ENCODE peak calls at places on chromosomes 6 and 20, in five cellular contexts. O is GM23338, H is osteoblast, I is uterus, M is HepG2. R is an unnamed sample.

GRCh38 chr6:137552809-137553208 is 58.6 kb upstream of the OLIG3 start:
- DNase-seq in O (no peak), H (no peak), I (no peak), M (peak), R (no peak)

GRCh38 chr6:35919827-35920751 is 809 bp downstream of the SRPK1 start:
- DNase-seq in O (peak), H (peak), I (no peak), M (peak), R (no peak)

GRCh38 chr6:108004861-108005260 is 46.9 kb upstream of the SEC63 start:
- DNase-seq in O (no peak), H (no peak), I (no peak), M (no peak), R (no peak)

GRCh38 chr6:43219119-43219518 is 10.2 kb downstream of the DNPH1 start:
- DNase-seq in O (no peak), H (peak), I (no peak), M (no peak), R (no peak)

GRCh38 chr6:119353696-119354095 is 4.1 kb upstream of the MAN1A1 start:
- DNase-seq in O (peak), H (no peak), I (no peak), M (no peak), R (no peak)

GRCh38 chr6:149560736-149561135 is 5.4 kb upstream of the GINM1 start:
- DNase-seq in O (peak), H (no peak), I (no peak), M (no peak), R (no peak)

GRCh38 chr20:21571841-21572690 is 58.2 kb upstream of the NKX2-2 start:
- DNase-seq in O (peak), H (peak), I (no peak), M (peak), R (no peak)

GRCh38 chr20:44644384-44645131 is 6.9 kb downstream of the ADA start:
- DNase-seq in O (no peak), H (no peak), I (no peak), M (no peak), R (no peak)

GRCh38 chr6:113050010-113050893 is 703.1 kb downstream of the RFPL4B start:
- DNase-seq in O (peak), H (no peak), I (no peak), M (no peak), R (no peak)

GRCh38 chr20:41058007-41058673 is 29.5 kb downstream of the TOP1 start:
- DNase-seq in O (no peak), H (peak), I (no peak), M (peak), R (peak)

GRCh38 chr6:80174931-80175572 is 68.6 kb downstream of the BCKDHB start:
- DNase-seq in O (no peak), H (no peak), I (no peak), M (no peak), R (no peak)

GRCh38 chr6:139409026-139409425 is 34.6 kb upstream of the CITED2 start:
- DNase-seq in O (no peak), H (peak), I (no peak), M (no peak), R (no peak)

GRCh38 chr6:127933852-127934840 is 33.3 kb upstream of the THEMIS start:
- DNase-seq in O (no peak), H (no peak), I (no peak), M (no peak), R (no peak)

GRCh38 chr20:18176318-18176785 is 38.7 kb downstream of the KAT14 start:
- DNase-seq in O (peak), H (no peak), I (no peak), M (peak), R (no peak)

GRCh38 chr6:136149311-136149710 is 100.8 kb downstream of the MTFR2 start:
- DNase-seq in O (no peak), H (no peak), I (no peak), M (no peak), R (no peak)

GRCh38 chr6:87660226-87660886 is 41.7 kb downstream of the AKIRIN2 start:
- DNase-seq in O (no peak), H (peak), I (no peak), M (no peak), R (no peak)

GRCh38 chr6:87658516-87658915 is 43.5 kb downstream of the AKIRIN2 start:
- DNase-seq in O (no peak), H (peak), I (no peak), M (no peak), R (no peak)

GRCh38 chr6:87654880-87655454 is 47.1 kb downstream of the AKIRIN2 start:
- DNase-seq in O (no peak), H (no peak), I (no peak), M (no peak), R (no peak)

GRCh38 chr6:87654117-87654516 is 47.9 kb downstream of the AKIRIN2 start:
- DNase-seq in O (peak), H (peak), I (no peak), M (no peak), R (no peak)

DNA sequence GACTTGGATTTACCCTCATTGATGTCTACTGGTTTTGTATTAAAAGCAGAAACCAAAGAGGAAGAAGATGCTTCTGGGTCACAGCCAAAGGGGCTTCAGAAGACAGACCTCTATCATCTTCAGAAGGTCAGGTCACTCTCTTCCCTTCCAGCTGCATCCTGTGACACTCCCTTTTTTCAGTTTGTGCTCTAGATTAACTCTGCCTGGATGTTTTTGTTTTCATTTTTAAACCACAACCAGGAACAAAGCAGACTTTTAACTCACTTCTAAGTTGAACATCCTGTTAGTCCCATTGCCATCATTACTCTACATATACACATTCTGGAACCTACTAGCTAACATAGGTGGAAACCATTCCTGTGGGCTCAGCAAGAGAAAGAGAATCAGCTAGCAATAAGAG is 45.2 kb downstream of the AKIRIN2 start:
- DNase-seq in O (no peak), H (peak), I (no peak), M (no peak), R (no peak)
- H3K27ac ChIP-seq in O (no peak), H (no peak), I (no peak), M (no peak), R (no peak)

GRCh38 chr6:125924169-125924568 is 32.4 kb upstream of the HINT3 start:
- DNase-seq in O (no peak), H (no peak), I (no peak), M (no peak), R (no peak)

GRCh38 chr6:125923371-125923877 is 33.1 kb upstream of the HINT3 start:
- DNase-seq in O (no peak), H (no peak), I (no peak), M (no peak), R (no peak)

GRCh38 chr6:125922322-125922860 is 34.2 kb upstream of the HINT3 start:
- DNase-seq in O (no peak), H (no peak), I (no peak), M (no peak), R (no peak)

GRCh38 chr6:125926711-125927110 is 29.9 kb upstream of the HINT3 start:
- DNase-seq in O (no peak), H (no peak), I (no peak), M (no peak), R (no peak)

DNA sequence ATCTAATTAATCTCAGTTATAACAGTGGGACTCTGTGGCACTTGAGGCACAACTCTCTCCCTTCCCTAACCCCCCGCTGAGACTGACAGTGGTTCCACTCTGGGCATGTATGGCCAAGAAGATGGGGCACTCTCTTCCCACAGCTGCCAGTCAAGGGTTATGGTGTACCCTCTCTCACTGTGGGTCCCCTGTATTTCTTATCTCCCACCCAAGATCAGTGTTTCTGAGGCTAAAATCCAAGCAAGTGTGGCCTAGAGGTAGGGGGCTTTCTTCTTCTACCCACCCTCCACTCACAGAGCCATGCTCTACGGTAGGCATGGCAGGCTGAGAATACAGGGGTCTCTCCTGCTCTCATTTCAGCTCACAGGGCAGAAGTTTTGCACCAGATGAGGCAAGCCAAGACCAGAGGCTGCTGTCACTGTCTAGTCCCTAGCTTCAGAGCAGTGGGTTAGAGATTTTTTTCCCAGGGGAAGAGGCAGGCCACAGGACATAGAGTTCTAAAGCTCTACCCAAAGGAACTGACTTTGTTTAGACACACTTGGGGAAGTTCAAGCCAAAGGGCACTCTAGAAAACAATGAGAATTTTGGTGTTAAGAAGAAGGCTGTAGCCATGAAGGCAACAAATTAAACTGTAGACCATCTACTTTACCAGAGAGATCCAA is 31.7 kb upstream of the HINT3 start:
- DNase-seq in O (no peak), H (no peak), I (no peak), M (no peak), R (no peak)
- H3K4me3 ChIP-seq in O (no peak), H (no peak), I (no peak), M (no peak), R (no peak)

GRCh38 chr20:23397961-23398360 is 23.3 kb downstream of the NAPB start:
- DNase-seq in O (no peak), H (no peak), I (no peak), M (no peak), R (no peak)
- H3K27ac ChIP-seq in O (peak), H (peak), I (no peak), M (no peak), R (no peak)

GRCh38 chr6:16725145-16725864 is 36.0 kb downstream of the ATXN1 start:
- DNase-seq in O (no peak), H (no peak), I (no peak), M (no peak), R (no peak)
- H3K4me3 ChIP-seq in O (no peak), H (peak), I (peak), M (no peak), R (peak)

GRCh38 chr20:6101346-6101745 is 21.5 kb downstream of the FERMT1 start:
- DNase-seq in O (no peak), H (no peak), I (no peak), M (no peak), R (no peak)
- H3K27ac ChIP-seq in O (no peak), H (no peak), I (no peak), M (no peak), R (no peak)

DNA sequence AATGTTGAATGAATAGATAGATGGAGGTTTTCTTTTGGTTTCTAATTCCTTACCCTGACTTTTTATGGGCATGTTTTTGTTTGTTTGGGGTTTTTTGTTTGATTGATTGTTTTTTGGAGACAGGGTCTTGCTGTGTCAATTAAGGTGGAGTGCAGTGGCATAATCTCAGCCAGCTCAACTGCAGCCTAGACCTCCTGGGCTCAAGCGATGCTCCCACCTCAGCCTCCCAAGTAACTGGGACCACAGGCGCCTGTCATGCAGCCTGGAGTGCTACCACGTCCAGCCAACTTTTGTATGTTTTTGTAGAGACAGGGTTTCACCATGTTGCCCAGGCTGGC is 1.5 kb upstream of the NUDT3 start:
- DNase-seq in O (no peak), H (no peak), I (no peak), M (no peak), R (no peak)
- H3K4me3 ChIP-seq in O (no peak), H (no peak), I (no peak), M (no peak), R (no peak)

GRCh38 chr20:4811257-4811656 is 89.5 kb downstream of the PRND start:
- DNase-seq in O (no peak), H (no peak), I (no peak), M (no peak), R (no peak)
- H3K27ac ChIP-seq in O (no peak), H (no peak), I (peak), M (no peak), R (no peak)

R was measured in thoracic aorta.